ENCODE peak calls at places on chromosomes 12 and 14, in six cellular contexts. S is T-helper 2 cell, R is Right ventricle myocardium superior, A is T follicular helper cell, T is cerebellum, Q is HFFc6. C is an unnamed sample.

GRCh38 chr14:80146941-80147340 is 64.4 kb downstream of the DIO2 start:
- DNase-seq in S (no peak), R (no peak), A (no peak), T (no peak), Q (no peak), C (no peak)

GRCh38 chr14:53273671-53274072 is 120.5 kb upstream of the DDHD1 start:
- DNase-seq in S (no peak), R (no peak), A (no peak), T (no peak), Q (no peak), C (no peak)

GRCh38 chr14:91947196-91948184 is at the start of gene FBLN5:
- DNase-seq in S (peak), R (peak), A (no peak), T (no peak), Q (peak), C (no peak)

GRCh38 chr14:96154900-96155299 is 49.7 kb upstream of the BDKRB2 start:
- DNase-seq in S (no peak), R (no peak), A (no peak), T (no peak), Q (no peak), C (no peak)

GRCh38 chr12:33825986-33826602 is 196.2 kb upstream of the ALG10 start:
- DNase-seq in S (no peak), R (no peak), A (no peak), T (no peak), Q (no peak), C (no peak)

GRCh38 chr14:92500491-92500941 is 13.1 kb upstream of the RIN3 start:
- DNase-seq in S (no peak), R (peak), A (no peak), T (no peak), Q (no peak), C (peak)

GRCh38 chr12:115354007-115354452 is 670.1 kb upstream of the TBX3 start:
- DNase-seq in S (no peak), R (peak), A (no peak), T (no peak), Q (peak), C (no peak)

GRCh38 chr14:39582028-39582654 is 149.9 kb upstream of the FBXO33 start:
- DNase-seq in S (no peak), R (no peak), A (no peak), T (no peak), Q (no peak), C (no peak)

GRCh38 chr12:78035913-78036658 is 205.4 kb downstream of the NAV3 start:
- DNase-seq in S (no peak), R (no peak), A (no peak), T (peak), Q (no peak), C (peak)

GRCh38 chr12:48182659-48183058 is 785 bp upstream of the CCDC184 start:
- DNase-seq in S (no peak), R (no peak), A (no peak), T (no peak), Q (no peak), C (no peak)

GRCh38 chr14:76575108-76575507 is 186.2 kb upstream of the VASH1 start:
- DNase-seq in S (no peak), R (no peak), A (no peak), T (no peak), Q (no peak), C (no peak)

GRCh38 chr14:59925797-59926196 is 5.9 kb downstream of the LRRC9 start:
- DNase-seq in S (no peak), R (no peak), A (no peak), T (no peak), Q (no peak), C (no peak)

GRCh38 chr12:107130830-107131760 is 37.7 kb upstream of the CRY1 start:
- DNase-seq in S (no peak), R (no peak), A (no peak), T (no peak), Q (no peak), C (peak)

GRCh38 chr12:132142679-132143327 is 1.3 kb downstream of the DDX51 start:
- DNase-seq in S (no peak), R (no peak), A (no peak), T (no peak), Q (no peak), C (no peak)

GRCh38 chr14:88616697-88617096 is 53.9 kb downstream of the ZC3H14 start:
- DNase-seq in S (no peak), R (no peak), A (no peak), T (no peak), Q (no peak), C (no peak)

GRCh38 chr12:124721501-124722154 is 142.0 kb downstream of the SCARB1 start:
- DNase-seq in S (no peak), R (no peak), A (no peak), T (no peak), Q (no peak), C (no peak)

GRCh38 chr12:122064780-122065588 is 13.6 kb upstream of the MLXIP start:
- DNase-seq in S (no peak), R (peak), A (no peak), T (no peak), Q (peak), C (no peak)

GRCh38 chr12:104519190-104519857 is 62.6 kb downstream of the CHST11 start:
- DNase-seq in S (peak), R (no peak), A (no peak), T (no peak), Q (no peak), C (no peak)

GRCh38 chr12:12839003-12839395 is 25.9 kb downstream of the DDX47 start:
- DNase-seq in S (no peak), R (no peak), A (no peak), T (no peak), Q (no peak), C (no peak)